ENCODE peak calls at places on chromosomes 11 and 22, in eight cellular contexts. O, S, Q, M, B, A, L and D are unnamed samples.

GRCh38 chr11:64661146-64661545 is 61.9 kb downstream of the NRXN2 start:
- DNase-seq in L (no peak), O (no peak), M (no peak), S (peak), A (no peak), B (no peak), Q (peak), D (no peak)

GRCh38 chr11:132139181-132139580 is 768.8 kb downstream of the NTM start:
- DNase-seq in B (no peak), O (no peak), S (no peak), M (no peak), L (no peak), A (no peak), Q (no peak), D (no peak)

GRCh38 chr11:129728571-129728970 is 87.1 kb upstream of the TMEM45B start:
- DNase-seq in A (no peak), O (no peak), L (no peak), S (no peak), Q (no peak), M (peak), B (peak), D (peak)

GRCh38 chr22:19766506-19767426 is 6.2 kb downstream of the TBX1 start:
- DNase-seq in A (peak), Q (no peak), M (no peak), L (peak), S (no peak), O (no peak), B (peak), D (no peak)

GRCh38 chr11:74002832-74003231 is 6.1 kb downstream of the UCP3 start:
- DNase-seq in Q (no peak), O (no peak), B (no peak), M (no peak), S (no peak), A (no peak), L (no peak), D (no peak)

GRCh38 chr11:10844364-10844763 is 13.5 kb downstream of the ZBED5 start:
- DNase-seq in M (no peak), B (no peak), A (no peak), O (no peak), Q (no peak), S (no peak), L (no peak), D (no peak)

GRCh38 chr22:28474248-28474647 is 205.4 kb downstream of the TTC28 start:
- DNase-seq in M (no peak), L (no peak), Q (no peak), B (no peak), S (no peak), O (no peak), A (no peak), D (no peak)

GRCh38 chr11:90911192-90911591 is 688.3 kb upstream of the CHORDC1 start:
- DNase-seq in O (no peak), L (no peak), M (no peak), B (no peak), Q (no peak), S (no peak), A (no peak), D (no peak)

GRCh38 chr22:44775862-44776261 is 23.5 kb downstream of the ARHGAP8 start:
- DNase-seq in L (no peak), Q (no peak), S (no peak), A (no peak), O (no peak), M (no peak), B (no peak), D (no peak)

GRCh38 chr22:37735054-37735453 is 38.2 kb downstream of the TRIOBP start:
- DNase-seq in M (no peak), S (no peak), L (no peak), O (no peak), A (no peak), B (peak), Q (no peak), D (no peak)

GRCh38 chr11:66277475-66278391 is at the start of gene CNIH2:
- DNase-seq in A (peak), Q (no peak), B (no peak), L (peak), M (no peak), O (no peak), S (no peak), D (no peak)

GRCh38 chr11:1391165-1392010 is 1.7 kb downstream of the BRSK2 start:
- DNase-seq in B (peak), M (no peak), Q (no peak), O (no peak), A (no peak), S (no peak), L (no peak), D (no peak)

GRCh38 chr11:1050581-1051355 is 14.2 kb upstream of the MUC6 start:
- DNase-seq in B (peak), A (peak), L (peak), M (peak), O (no peak), S (peak), Q (peak), D (peak)

GRCh38 chr11:74725701-74726100 is 5.5 kb downstream of the CHRDL2 start:
- DNase-seq in B (no peak), L (no peak), Q (no peak), M (no peak), S (no peak), A (no peak), O (no peak), D (no peak)

GRCh38 chr11:72236083-72236697 is 7.8 kb downstream of the PHOX2A start:
- DNase-seq in A (no peak), B (no peak), O (no peak), Q (no peak), S (no peak), M (no peak), L (no peak), D (no peak)

GRCh38 chr11:83990160-83990733 is 704.1 kb upstream of the CCDC90B start:
- DNase-seq in O (no peak), S (no peak), M (no peak), B (no peak), Q (no peak), A (no peak), L (no peak), D (no peak)

GRCh38 chr11:2541881-2542361 is 97.1 kb downstream of the KCNQ1 start:
- DNase-seq in S (no peak), A (no peak), M (peak), O (no peak), Q (no peak), B (peak), L (no peak), D (no peak)

GRCh38 chr11:67199751-67200150 is 66.5 kb upstream of the GRK2 start:
- DNase-seq in S (no peak), M (no peak), Q (no peak), A (no peak), O (no peak), L (no peak), B (no peak), D (no peak)

GRCh38 chr22:20083891-20084546 is 4.0 kb downstream of the DGCR8 start:
- DNase-seq in B (no peak), S (no peak), O (no peak), Q (no peak), L (no peak), A (no peak), M (no peak), D (no peak)

GRCh38 chr11:108788565-108789199 is 123.8 kb downstream of the DDX10 start:
- DNase-seq in A (no peak), B (peak), O (no peak), L (no peak), Q (peak), S (peak), M (no peak), D (no peak)

GRCh38 chr11:34354782-34355181 is 3.0 kb downstream of the ABTB2 start:
- DNase-seq in M (no peak), Q (no peak), B (no peak), A (no peak), L (no peak), S (peak), O (no peak), D (no peak)

GRCh38 chr11:115548878-115549528 is 44.8 kb upstream of the CADM1 start:
- DNase-seq in B (peak), Q (no peak), A (no peak), S (no peak), L (no peak), O (no peak), M (no peak), D (no peak)

GRCh38 chr22:50192056-50192824 is 6.5 kb downstream of the TRABD start:
- DNase-seq in A (no peak), O (no peak), M (no peak), B (peak), S (no peak), L (no peak), Q (no peak), D (no peak)

GRCh38 chr11:113351490-113351889 is 36.1 kb upstream of the ANKK1 start:
- DNase-seq in M (no peak), A (no peak), Q (no peak), B (no peak), S (no peak), O (no peak), L (no peak), D (no peak)

GRCh38 chr11:106986261-106986660 is 32.0 kb downstream of the GUCY1A2 start:
- DNase-seq in B (no peak), Q (no peak), L (no peak), M (no peak), A (no peak), S (peak), O (no peak), D (no peak)

GRCh38 chr22:36317658-36318271 is 64.8 kb downstream of the APOL1 start:
- DNase-seq in S (no peak), O (no peak), Q (no peak), B (no peak), A (no peak), M (no peak), L (no peak), D (no peak)

GRCh38 chr11:128407962-128408361 is 179.4 kb downstream of the ETS1 start:
- DNase-seq in B (no peak), S (peak), L (no peak), O (no peak), M (no peak), A (no peak), Q (no peak), D (no peak)

GRCh38 chr11:58926695-58927094 is 12.6 kb upstream of the GLYATL1 start:
- DNase-seq in M (no peak), A (no peak), L (no peak), B (no peak), O (no peak), S (peak), Q (no peak), D (no peak)

GRCh38 chr11:58927393-58928081 is 11.8 kb upstream of the GLYATL1 start:
- DNase-seq in O (no peak), A (no peak), Q (no peak), B (peak), L (peak), S (peak), M (no peak), D (peak)

GRCh38 chr11:58926251-58926650 is 13.0 kb upstream of the GLYATL1 start:
- DNase-seq in M (no peak), O (no peak), A (no peak), L (no peak), S (peak), Q (no peak), B (no peak), D (peak)

GRCh38 chr11:58928691-58929090 is 10.6 kb upstream of the GLYATL1 start:
- DNase-seq in L (no peak), Q (no peak), S (no peak), O (no peak), A (no peak), B (no peak), M (no peak), D (no peak)

DNA sequence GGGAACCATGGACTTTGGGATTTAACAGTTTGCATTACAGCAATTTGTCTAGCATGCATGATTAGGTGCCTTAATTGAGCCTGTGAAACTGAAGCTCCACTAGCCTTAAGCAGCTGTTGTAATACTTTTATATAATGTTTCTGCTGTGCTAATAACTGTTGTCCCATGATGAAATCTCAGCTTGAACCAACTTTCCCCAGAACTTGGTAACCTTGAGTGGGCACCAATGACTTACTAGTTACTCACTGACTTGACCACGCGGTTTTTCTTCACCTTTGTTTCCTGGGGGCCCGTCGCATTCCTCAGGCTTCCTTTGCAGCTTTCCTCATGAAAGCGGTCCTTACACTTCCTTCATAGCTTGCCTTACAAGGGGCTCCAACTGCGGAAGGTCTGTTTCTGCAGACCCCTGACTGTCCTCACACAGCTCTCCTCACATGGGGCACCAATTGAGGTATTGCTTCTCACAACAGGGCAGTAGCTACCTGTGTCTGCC is 11.2 kb upstream of the GLYATL1 start:
- DNase-seq in O (no peak), L (no peak), Q (no peak), A (no peak), M (no peak), S (peak), B (no peak), D (no peak)
- H3K4me3 ChIP-seq in O (no peak), L (no peak), Q (no peak), A (no peak), M (no peak), S (no peak), B (no peak), D (peak)

GRCh38 chr11:118003456-118003855 is 17.3 kb downstream of the IL10RA start:
- DNase-seq in L (no peak), A (no peak), Q (no peak), M (no peak), O (no peak), B (no peak), S (no peak), D (no peak)
- H3K4me3 ChIP-seq in L (peak), A (no peak), Q (no peak), M (no peak), O (no peak), B (no peak), S (no peak), D (no peak)

GRCh38 chr11:69320326-69320725 is 26.4 kb downstream of the MYEOV start:
- DNase-seq in O (no peak), Q (no peak), S (no peak), L (no peak), A (no peak), B (peak), M (no peak), D (no peak)

GRCh38 chr11:69317401-69318092 is 23.6 kb downstream of the MYEOV start:
- DNase-seq in B (no peak), A (no peak), M (no peak), O (no peak), S (peak), Q (no peak), L (no peak), D (no peak)

GRCh38 chr11:69319255-69320106 is 25.5 kb downstream of the MYEOV start:
- DNase-seq in Q (no peak), S (no peak), B (no peak), M (no peak), A (no peak), O (no peak), L (no peak), D (no peak)

GRCh38 chr11:69316941-69317340 is 23.0 kb downstream of the MYEOV start:
- DNase-seq in L (no peak), M (no peak), O (no peak), A (no peak), Q (no peak), S (no peak), B (no peak), D (no peak)

DNA sequence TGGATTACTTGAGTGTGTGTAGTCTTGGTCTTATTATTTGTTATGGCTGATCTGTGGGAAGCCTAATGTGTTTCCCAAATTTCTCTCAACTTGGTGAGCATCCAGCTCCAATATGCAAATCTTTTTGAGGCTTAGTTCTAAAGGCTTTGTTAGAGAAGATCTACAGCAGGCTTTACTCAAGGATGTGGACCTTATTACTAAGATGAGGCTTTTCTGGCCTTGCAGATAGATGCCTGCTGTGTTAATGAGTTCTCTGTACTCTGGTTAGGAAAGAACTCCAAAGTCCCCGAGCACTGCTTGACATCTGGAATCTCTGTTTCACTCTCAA is 24.1 kb downstream of the MYEOV start:
- DNase-seq in L (no peak), S (no peak), A (no peak), Q (no peak), O (no peak), B (no peak), M (no peak), D (no peak)
- H3K4me3 ChIP-seq in L (no peak), S (no peak), A (no peak), Q (no peak), O (no peak), B (no peak), M (no peak), D (no peak)

DNA sequence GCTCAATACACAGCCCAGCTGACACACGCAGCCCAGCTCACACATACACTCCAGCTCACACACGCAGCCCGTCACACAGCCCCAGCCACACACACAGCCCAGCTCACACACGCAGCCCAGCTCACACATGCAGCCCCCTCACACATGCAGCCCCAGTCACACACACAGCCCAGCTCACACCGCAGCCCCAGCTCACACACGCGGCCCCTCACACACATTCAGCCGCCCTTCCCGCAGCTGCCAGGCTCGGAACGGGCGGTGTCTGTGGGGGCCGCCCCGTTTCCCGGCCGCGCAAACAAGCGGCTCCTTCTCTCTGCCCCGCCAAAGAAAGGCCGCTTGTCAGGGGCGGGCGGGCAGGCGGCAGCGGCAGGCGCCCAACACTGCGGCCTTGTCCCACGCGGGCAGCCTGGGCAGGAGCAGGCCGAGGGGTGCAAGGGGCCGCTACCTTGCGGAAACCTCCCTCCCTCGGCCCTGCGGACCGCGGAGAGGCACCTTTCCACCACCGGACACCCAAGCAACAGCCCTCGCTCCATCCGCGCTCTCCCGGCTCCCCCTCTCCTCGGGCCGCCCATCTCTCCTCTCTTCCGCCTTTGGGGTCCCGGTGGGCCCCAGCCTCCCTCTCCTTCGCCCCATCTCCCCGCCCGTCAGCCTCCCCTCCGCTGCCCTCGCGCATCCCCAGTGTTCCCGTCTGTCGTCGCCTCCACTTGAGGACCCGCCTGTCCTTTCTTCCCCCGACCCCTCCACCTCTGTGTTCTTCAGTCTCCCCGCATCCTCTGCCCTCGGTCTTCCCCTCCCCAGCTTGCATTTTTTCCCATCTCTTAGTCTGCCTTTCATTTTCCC is 2.2 kb downstream of the PHLDB1 start:
- DNase-seq in O (no peak), L (peak), M (peak), B (peak), A (peak), Q (no peak), S (peak), D (no peak)
- H3K4me3 ChIP-seq in O (peak), L (no peak), M (no peak), B (no peak), A (peak), Q (peak), S (peak), D (no peak)

DNA sequence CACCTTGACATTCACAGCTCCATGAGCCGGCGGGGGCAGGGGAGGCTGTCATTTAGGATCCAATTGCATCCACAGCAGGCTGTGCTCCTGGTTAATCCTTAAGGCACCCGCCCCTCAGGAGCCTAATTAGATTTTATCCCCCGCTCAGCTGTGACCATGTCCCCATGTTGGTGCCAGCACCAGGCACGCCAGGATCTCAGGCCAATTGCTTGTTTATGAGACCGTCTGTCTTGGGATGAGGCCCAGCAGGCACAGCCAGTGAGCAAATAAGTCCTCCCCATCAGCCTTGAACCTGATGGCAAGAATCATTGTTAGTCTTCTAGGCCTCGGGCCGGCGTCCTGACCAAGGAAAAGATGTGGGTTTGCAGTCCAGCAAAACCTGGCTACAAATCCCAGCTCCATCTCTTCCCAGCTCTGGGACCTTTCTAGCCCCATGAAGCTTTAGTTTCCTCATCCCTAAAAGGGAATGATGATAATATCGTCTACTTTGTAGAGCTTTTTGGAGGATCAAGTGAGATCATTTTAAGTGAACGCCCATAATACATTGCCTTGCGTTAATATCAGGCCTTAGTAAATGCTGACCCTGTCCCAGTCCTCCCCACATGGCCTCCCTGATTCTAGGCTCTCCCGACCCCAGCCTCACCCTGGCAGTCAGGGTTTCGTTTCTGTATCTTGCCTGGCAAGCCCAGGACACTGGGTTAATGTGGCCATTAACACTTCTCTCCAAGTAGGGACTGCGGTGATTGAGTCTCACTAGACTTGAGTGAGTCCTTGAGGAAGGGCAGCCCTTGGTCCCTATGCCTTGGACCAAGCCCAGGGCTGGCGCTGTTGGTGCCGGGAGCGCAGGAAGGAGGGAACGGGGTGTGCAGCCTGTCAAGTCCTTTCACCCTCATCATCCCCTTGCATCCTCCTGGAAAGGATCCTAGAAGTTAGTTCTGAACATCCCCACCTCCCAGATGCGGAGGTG is 57.1 kb downstream of the TP53I11 start:
- DNase-seq in L (no peak), S (no peak), Q (no peak), B (no peak), O (no peak), A (no peak), M (no peak), D (peak)
- H3K4me3 ChIP-seq in L (no peak), S (no peak), Q (no peak), B (no peak), O (no peak), A (no peak), M (no peak), D (no peak)

GRCh38 chr11:80724366-80724765 is 1283.5 kb upstream of the TENM4 start:
- DNase-seq in O (no peak), M (no peak), L (no peak), Q (no peak), S (no peak), A (no peak), B (no peak), D (no peak)
- H3K4me3 ChIP-seq in O (no peak), M (no peak), L (no peak), Q (no peak), S (no peak), A (no peak), B (no peak), D (no peak)

GRCh38 chr11:85736121-85736520 is 50.1 kb upstream of the CCDC89 start:
- DNase-seq in S (no peak), B (no peak), A (no peak), Q (no peak), O (no peak), L (no peak), M (no peak), D (no peak)
- H3K4me3 ChIP-seq in S (no peak), B (no peak), A (no peak), Q (no peak), O (no peak), L (no peak), M (no peak), D (no peak)